ENCODE peak calls at places on chromosomes 16 and 17, in nine cellular contexts. C is cardiac fibroblast, R is A549, P is GM12865, Q is GM13976, S is AG04450, W is left ventricle myocardium inferior, D is AG10803, Z is progenitor cell of endocrine pancreas. F is an unnamed sample.

GRCh38 chr17:47291242-47291873 is 32.4 kb upstream of the EFCAB13 start:
- DNase-seq in C (no peak), R (no peak), P (no peak), Q (no peak), S (no peak), W (no peak), D (no peak), Z (no peak), F (no peak)

GRCh38 chr16:82395212-82395611 is 225.2 kb upstream of the MPHOSPH6 start:
- DNase-seq in C (no peak), R (no peak), P (no peak), Q (no peak), S (no peak), W (no peak), D (no peak), Z (no peak), F (no peak)

GRCh38 chr17:56939869-56940484 is 20.9 kb downstream of the COIL start:
- DNase-seq in C (peak; percentile 74), R (peak; percentile 80), P (peak; percentile 73), Q (peak; percentile 74), S (peak; percentile 20), W (no peak), D (peak; percentile 56), Z (no peak), F (no peak)

GRCh38 chr16:77551352-77551751 is 116.5 kb upstream of the ADAMTS18 start:
- DNase-seq in C (peak; percentile 5), R (no peak), P (no peak), Q (no peak), S (no peak), W (no peak), D (peak; percentile 86), Z (no peak), F (no peak)

GRCh38 chr17:1473841-1474240 is 17.8 kb upstream of the CRK start:
- DNase-seq in C (no peak), R (no peak), P (peak; percentile 59), Q (no peak), S (no peak), W (no peak), D (no peak), Z (no peak), F (no peak)

GRCh38 chr17:45833826-45834439 is 10.7 kb upstream of the SPPL2C start:
- DNase-seq in C (no peak), R (no peak), P (no peak), Q (no peak), S (no peak), W (no peak), D (no peak), Z (no peak), F (no peak)

GRCh38 chr17:28255616-28256015 is 63.4 kb upstream of the TMEM97 start:
- DNase-seq in C (no peak), R (no peak), P (no peak), Q (no peak), S (no peak), W (no peak), D (no peak), Z (no peak), F (no peak)

GRCh38 chr17:46738544-46738943 is 79.9 kb downstream of the WNT3 start:
- DNase-seq in C (no peak), R (no peak), P (no peak), Q (no peak), S (no peak), W (no peak), D (peak; percentile 28), Z (no peak), F (no peak)

GRCh38 chr17:31843382-31843780 is 15.7 kb downstream of the COPRS start:
- DNase-seq in C (peak; percentile 60), R (no peak), P (no peak), Q (no peak), S (no peak), W (no peak), D (peak; percentile 49), Z (no peak), F (no peak)

GRCh38 chr17:45232514-45233422 is 11.1 kb downstream of the FMNL1 start:
- DNase-seq in C (no peak), R (no peak), P (no peak), Q (no peak), S (no peak), W (no peak), D (no peak), Z (no peak), F (no peak)

GRCh38 chr17:57720636-57721035 is 24.5 kb downstream of the CCDC182 start:
- DNase-seq in C (no peak), R (no peak), P (no peak), Q (no peak), S (no peak), W (no peak), D (no peak), Z (no peak), F (no peak)

GRCh38 chr16:88453621-88454314 is 688 bp downstream of the ZFPM1 start:
- DNase-seq in C (no peak), R (no peak), P (peak; percentile 29), Q (no peak), S (no peak), W (no peak), D (no peak), Z (no peak), F (peak; percentile 56)

GRCh38 chr16:9681556-9681955 is 500.7 kb downstream of the GRIN2A start:
- DNase-seq in C (no peak), R (no peak), P (no peak), Q (no peak), S (no peak), W (no peak), D (no peak), Z (no peak), F (no peak)

GRCh38 chr16:68086860-68087268 is 1.7 kb downstream of the NFATC3 start:
- DNase-seq in C (no peak), R (no peak), P (no peak), Q (no peak), S (no peak), W (no peak), D (no peak), Z (no peak), F (no peak)

GRCh38 chr17:28193241-28193640 is 125.8 kb upstream of the TMEM97 start:
- DNase-seq in C (peak; percentile 10), R (no peak), P (peak; percentile 4), Q (no peak), S (no peak), W (peak; percentile 25), D (no peak), Z (no peak), F (no peak)

GRCh38 chr17:65967372-65967771 is 224.6 kb downstream of the CEP112 start:
- DNase-seq in C (no peak), R (no peak), P (no peak), Q (no peak), S (no peak), W (no peak), D (no peak), Z (no peak), F (no peak)

GRCh38 chr17:36879027-36879426 is 58.2 kb upstream of the LHX1 start:
- DNase-seq in C (no peak), R (no peak), P (no peak), Q (no peak), S (no peak), W (no peak), D (no peak), Z (no peak), F (no peak)

GRCh38 chr17:78366109-78366848 is 6.4 kb upstream of the SOCS3 start:
- DNase-seq in C (no peak), R (no peak), P (no peak), Q (no peak), S (no peak), W (no peak), D (no peak), Z (no peak), F (no peak)

GRCh38 chr17:64074704-64075484 is 54.5 kb upstream of the ICAM2 start:
- DNase-seq in C (peak; percentile 69), R (peak; percentile 66), P (no peak), Q (no peak), S (no peak), W (no peak), D (peak; percentile 79), Z (no peak), F (no peak)

GRCh38 chr16:69496376-69496775 is 69.4 kb upstream of the NFAT5 start:
- DNase-seq in C (no peak), R (no peak), P (no peak), Q (no peak), S (no peak), W (no peak), D (no peak), Z (no peak), F (no peak)

GRCh38 chr16:802461-802860 is 1.9 kb upstream of the GNG13 start:
- DNase-seq in C (no peak), R (no peak), P (no peak), Q (no peak), S (no peak), W (no peak), D (no peak), Z (no peak), F (no peak)
- TF ChIP-seq CTCF in C (no peak), R (no peak), P (no peak), Q (no peak), S (no peak), W (no peak), D (no peak), Z (no peak), F (no peak)

GRCh38 chr16:31868164-31868563 is 5.4 kb upstream of the ZNF267 start:
- DNase-seq in C (no peak), R (no peak), P (no peak), Q (no peak), S (no peak), W (no peak), D (no peak), Z (no peak), F (no peak)
- TF ChIP-seq CTCF in C (no peak), R (no peak), P (no peak), Q (no peak), S (no peak), W (no peak), D (no peak), Z (no peak), F (no peak)

GRCh38 chr17:16250635-16251034 is 33.6 kb downstream of the PIGL start:
- DNase-seq in C (peak; percentile 59), R (no peak), P (no peak), Q (no peak), S (no peak), W (no peak), D (peak; percentile 77), Z (no peak), F (no peak)
- TF ChIP-seq CTCF in C (no peak), R (no peak), P (no peak), Q (no peak), S (no peak), W (no peak), D (no peak), Z (no peak), F (no peak)

DNA sequence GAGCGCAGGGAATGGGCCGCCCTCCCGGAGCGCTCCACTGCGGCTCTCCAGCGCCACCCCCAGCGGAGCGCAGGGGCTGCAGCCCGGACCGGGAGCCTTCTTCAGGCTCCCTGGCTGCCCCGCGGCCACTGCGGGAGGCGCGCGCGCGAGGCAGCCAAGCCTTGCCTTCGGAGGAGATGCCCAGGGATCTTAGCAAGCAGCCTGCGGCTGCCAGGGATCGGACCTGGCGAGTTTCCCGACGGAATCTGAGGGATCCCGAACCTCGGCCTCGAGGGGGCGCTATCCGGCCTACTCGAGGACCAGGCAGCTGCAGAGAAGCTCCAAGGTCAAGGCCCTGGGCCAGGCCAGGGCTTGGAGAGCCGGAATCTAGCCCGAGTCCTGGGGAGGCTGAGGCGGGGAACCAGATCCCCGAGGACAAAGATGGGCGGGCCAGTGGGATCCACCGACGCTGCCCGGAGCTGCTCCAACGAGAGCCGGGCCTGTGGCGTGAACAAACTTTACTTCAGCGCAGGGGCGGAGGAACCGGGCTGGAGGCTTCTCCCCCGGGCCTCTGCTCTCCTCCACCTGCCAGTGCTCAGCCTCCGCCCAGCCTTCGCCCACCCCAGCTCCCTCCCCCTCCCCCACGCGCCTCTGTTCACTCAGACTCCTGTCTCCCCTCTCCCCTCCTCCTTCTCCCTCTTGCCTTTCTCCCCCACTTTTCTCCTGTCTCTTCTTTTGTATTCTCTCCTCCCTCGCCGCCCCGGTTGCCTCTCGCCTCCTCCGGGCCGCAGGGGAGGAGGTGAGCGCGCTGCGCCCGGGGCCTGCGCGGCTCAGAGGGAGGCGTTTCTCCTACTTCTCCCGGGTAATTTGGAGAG is at the start of gene IRX6:
- DNase-seq in C (no peak), R (peak; percentile 14), P (no peak), Q (peak; percentile 37), S (no peak), W (peak; percentile 51), D (peak; percentile 35), Z (peak; percentile 50), F (no peak)
- TF ChIP-seq CTCF in C (peak; percentile 8), R (peak; percentile 22), P (peak; percentile 9), Q (peak; percentile 2), S (no peak), W (peak; percentile 58), D (peak; percentile 36), Z (peak; percentile 69), F (no peak)